ENCODE peak calls at places on chromosome 1, in nine cellular contexts. One of them, this sample, is unnamed.
A peak's percentile ranks its signal among the peaks of the same experiment; 100 is the strongest.

GRCh38 chr1:195097316-195097715 is 1510.9 kb downstream of the KCNT2 start:
- DNase-seq in fibroblast of the aortic adventitia: no peak
- DNase-seq in tibial artery: no peak
- DNase-seq in RWPE2: peak; percentile 67
- DNase-seq in cardiac fibroblast: no peak
- DNase-seq in transverse colon: no peak
- DNase-seq in lower lobe of right lung: no peak
- DNase-seq in fibroblast of lung: peak; percentile 18
- DNase-seq in IMR-90: no peak
- DNase-seq in this sample: no peak

GRCh38 chr1:212650228-212650627 is 41.7 kb downstream of the ATF3 start:
- DNase-seq in fibroblast of the aortic adventitia: no peak
- DNase-seq in tibial artery: no peak
- DNase-seq in RWPE2: no peak
- DNase-seq in cardiac fibroblast: no peak
- DNase-seq in transverse colon: no peak
- DNase-seq in lower lobe of right lung: no peak
- DNase-seq in fibroblast of lung: no peak
- DNase-seq in IMR-90: no peak
- DNase-seq in this sample: no peak

GRCh38 chr1:221644176-221644510 is 97.7 kb downstream of the DUSP10 start:
- DNase-seq in fibroblast of the aortic adventitia: no peak
- DNase-seq in tibial artery: no peak
- DNase-seq in RWPE2: no peak
- DNase-seq in cardiac fibroblast: no peak
- DNase-seq in transverse colon: no peak
- DNase-seq in lower lobe of right lung: no peak
- DNase-seq in fibroblast of lung: no peak
- DNase-seq in IMR-90: no peak
- DNase-seq in this sample: no peak

GRCh38 chr1:156838972-156839371 is 19.9 kb downstream of the INSRR start:
- DNase-seq in fibroblast of the aortic adventitia: peak; percentile 25
- DNase-seq in tibial artery: no peak
- DNase-seq in RWPE2: no peak
- DNase-seq in cardiac fibroblast: peak; percentile 24
- DNase-seq in transverse colon: no peak
- DNase-seq in lower lobe of right lung: no peak
- DNase-seq in fibroblast of lung: no peak
- DNase-seq in IMR-90: no peak
- DNase-seq in this sample: no peak

GRCh38 chr1:242140871-242141270 is 142.0 kb upstream of the MAP1LC3C start:
- DNase-seq in fibroblast of the aortic adventitia: no peak
- DNase-seq in tibial artery: no peak
- DNase-seq in RWPE2: no peak
- DNase-seq in cardiac fibroblast: no peak
- DNase-seq in transverse colon: no peak
- DNase-seq in lower lobe of right lung: no peak
- DNase-seq in fibroblast of lung: no peak
- DNase-seq in IMR-90: no peak
- DNase-seq in this sample: no peak

GRCh38 chr1:64624446-64624766 is 120.5 kb upstream of the RAVER2 start:
- DNase-seq in fibroblast of the aortic adventitia: peak; percentile 48
- DNase-seq in tibial artery: peak; percentile 25
- DNase-seq in RWPE2: no peak
- DNase-seq in cardiac fibroblast: peak; percentile 36
- DNase-seq in transverse colon: no peak
- DNase-seq in lower lobe of right lung: no peak
- DNase-seq in fibroblast of lung: peak; percentile 88
- DNase-seq in IMR-90: peak; percentile 57
- DNase-seq in this sample: peak; percentile 83

GRCh38 chr1:23466423-23466989 is 17.5 kb downstream of the ASAP3 start:
- DNase-seq in fibroblast of the aortic adventitia: no peak
- DNase-seq in tibial artery: no peak
- DNase-seq in RWPE2: no peak
- DNase-seq in cardiac fibroblast: no peak
- DNase-seq in transverse colon: no peak
- DNase-seq in lower lobe of right lung: no peak
- DNase-seq in fibroblast of lung: no peak
- DNase-seq in IMR-90: no peak
- DNase-seq in this sample: no peak

GRCh38 chr1:25082216-25082899 is 149.9 kb downstream of the SYF2 start:
- DNase-seq in fibroblast of the aortic adventitia: no peak
- DNase-seq in tibial artery: no peak
- DNase-seq in RWPE2: no peak
- DNase-seq in cardiac fibroblast: no peak
- DNase-seq in transverse colon: no peak
- DNase-seq in lower lobe of right lung: no peak
- DNase-seq in fibroblast of lung: peak; percentile 79
- DNase-seq in IMR-90: peak; percentile 39
- DNase-seq in this sample: no peak

GRCh38 chr1:146051452-146051852 is 29.9 kb upstream of the HJV start:
- DNase-seq in fibroblast of the aortic adventitia: no peak
- DNase-seq in tibial artery: no peak
- DNase-seq in RWPE2: no peak
- DNase-seq in cardiac fibroblast: no peak
- DNase-seq in transverse colon: no peak
- DNase-seq in lower lobe of right lung: no peak
- DNase-seq in fibroblast of lung: no peak
- DNase-seq in IMR-90: no peak
- DNase-seq in this sample: no peak

GRCh38 chr1:225739542-225740107 is 38.0 kb upstream of the SRP9 start:
- DNase-seq in fibroblast of the aortic adventitia: no peak
- DNase-seq in tibial artery: no peak
- DNase-seq in RWPE2: no peak
- DNase-seq in cardiac fibroblast: no peak
- DNase-seq in transverse colon: no peak
- DNase-seq in lower lobe of right lung: no peak
- DNase-seq in fibroblast of lung: no peak
- DNase-seq in IMR-90: no peak
- DNase-seq in this sample: no peak

GRCh38 chr1:228459091-228459993 is 27.8 kb upstream of the RNF187 start:
- DNase-seq in fibroblast of the aortic adventitia: peak; percentile 86
- DNase-seq in tibial artery: peak; percentile 65
- DNase-seq in RWPE2: no peak
- DNase-seq in cardiac fibroblast: peak; percentile 84
- DNase-seq in transverse colon: peak; percentile 58
- DNase-seq in lower lobe of right lung: no peak
- DNase-seq in fibroblast of lung: peak; percentile 75
- DNase-seq in IMR-90: peak; percentile 85
- DNase-seq in this sample: peak; percentile 83

GRCh38 chr1:182093781-182094180 is 32.3 kb upstream of the ZNF648 start:
- DNase-seq in fibroblast of the aortic adventitia: no peak
- DNase-seq in tibial artery: no peak
- DNase-seq in RWPE2: no peak
- DNase-seq in cardiac fibroblast: no peak
- DNase-seq in transverse colon: no peak
- DNase-seq in lower lobe of right lung: no peak
- DNase-seq in fibroblast of lung: no peak
- DNase-seq in IMR-90: no peak
- DNase-seq in this sample: no peak

GRCh38 chr1:230827081-230827681 is 41.1 kb downstream of the C1orf198 start:
- DNase-seq in fibroblast of the aortic adventitia: peak; percentile 49
- DNase-seq in tibial artery: peak; percentile 68
- DNase-seq in RWPE2: no peak
- DNase-seq in cardiac fibroblast: peak; percentile 60
- DNase-seq in transverse colon: no peak
- DNase-seq in lower lobe of right lung: no peak
- DNase-seq in fibroblast of lung: peak; percentile 82
- DNase-seq in IMR-90: peak; percentile 41
- DNase-seq in this sample: peak; percentile 26

GRCh38 chr1:168887381-168887780 is 158.4 kb upstream of the DPT start:
- DNase-seq in fibroblast of the aortic adventitia: no peak
- DNase-seq in tibial artery: no peak
- DNase-seq in RWPE2: no peak
- DNase-seq in cardiac fibroblast: no peak
- DNase-seq in transverse colon: no peak
- DNase-seq in lower lobe of right lung: no peak
- DNase-seq in fibroblast of lung: no peak
- DNase-seq in IMR-90: no peak
- DNase-seq in this sample: no peak

GRCh38 chr1:89799495-89799894 is 21.3 kb upstream of the LRRC8D start:
- DNase-seq in fibroblast of the aortic adventitia: no peak
- DNase-seq in tibial artery: no peak
- DNase-seq in RWPE2: no peak
- DNase-seq in cardiac fibroblast: no peak
- DNase-seq in transverse colon: no peak
- DNase-seq in lower lobe of right lung: no peak
- DNase-seq in fibroblast of lung: no peak
- DNase-seq in IMR-90: no peak
- DNase-seq in this sample: no peak

GRCh38 chr1:9231648-9232332 is 2.8 kb upstream of the H6PD start:
- DNase-seq in fibroblast of the aortic adventitia: peak; percentile 38
- DNase-seq in tibial artery: no peak
- DNase-seq in RWPE2: no peak
- DNase-seq in cardiac fibroblast: peak; percentile 30
- DNase-seq in transverse colon: no peak
- DNase-seq in lower lobe of right lung: no peak
- DNase-seq in fibroblast of lung: peak; percentile 59
- DNase-seq in IMR-90: peak; percentile 64
- DNase-seq in this sample: no peak

GRCh38 chr1:21293537-21294265 is 3.4 kb upstream of the ECE1 start:
- DNase-seq in fibroblast of the aortic adventitia: no peak
- DNase-seq in tibial artery: no peak
- DNase-seq in RWPE2: no peak
- DNase-seq in cardiac fibroblast: no peak
- DNase-seq in transverse colon: no peak
- DNase-seq in lower lobe of right lung: no peak
- DNase-seq in fibroblast of lung: no peak
- DNase-seq in IMR-90: no peak
- DNase-seq in this sample: no peak
- H3K4me3 ChIP-seq in fibroblast of the aortic adventitia: no peak overlapping the region
- H3K4me3 ChIP-seq in tibial artery: no peak overlapping the region
- H3K4me3 ChIP-seq in RWPE2: no peak overlapping the region
- H3K4me3 ChIP-seq in cardiac fibroblast: no peak overlapping the region
- H3K4me3 ChIP-seq in transverse colon: no peak overlapping the region
- H3K4me3 ChIP-seq in lower lobe of right lung: peak overlapping the region; percentile 31
- H3K4me3 ChIP-seq in fibroblast of lung: no peak overlapping the region
- H3K4me3 ChIP-seq in IMR-90: no peak overlapping the region
- H3K4me3 ChIP-seq in this sample: no peak overlapping the region

GRCh38 chr1:53715478-53715877 is 23.5 kb downstream of the GLIS1 start:
- DNase-seq in fibroblast of the aortic adventitia: no peak
- DNase-seq in tibial artery: no peak
- DNase-seq in RWPE2: no peak
- DNase-seq in cardiac fibroblast: peak; percentile 39
- DNase-seq in transverse colon: no peak
- DNase-seq in lower lobe of right lung: no peak
- DNase-seq in fibroblast of lung: no peak
- DNase-seq in IMR-90: peak; percentile 14
- DNase-seq in this sample: no peak
- TF ChIP-seq CTCF in fibroblast of the aortic adventitia: peak; percentile 58
- TF ChIP-seq CTCF in tibial artery: no peak
- TF ChIP-seq CTCF in RWPE2: peak; percentile 34
- TF ChIP-seq CTCF in cardiac fibroblast: peak; percentile 82
- TF ChIP-seq CTCF in transverse colon: no peak
- TF ChIP-seq CTCF in lower lobe of right lung: no peak
- TF ChIP-seq CTCF in fibroblast of lung: peak; percentile 18
- TF ChIP-seq CTCF in IMR-90: peak; percentile 55
- TF ChIP-seq CTCF in this sample: peak; percentile 45

GRCh38 chr1:46445773-46446256 is 43.8 kb upstream of the DMBX1 start:
- DNase-seq in fibroblast of the aortic adventitia: no peak
- DNase-seq in tibial artery: no peak
- DNase-seq in RWPE2: no peak
- DNase-seq in cardiac fibroblast: no peak
- DNase-seq in transverse colon: no peak
- DNase-seq in lower lobe of right lung: no peak
- DNase-seq in fibroblast of lung: no peak
- DNase-seq in IMR-90: no peak
- DNase-seq in this sample: no peak

GRCh38 chr1:46440478-46440877 is 46.4 kb downstream of the FAAH start:
- DNase-seq in fibroblast of the aortic adventitia: no peak
- DNase-seq in tibial artery: no peak
- DNase-seq in RWPE2: no peak
- DNase-seq in cardiac fibroblast: no peak
- DNase-seq in transverse colon: no peak
- DNase-seq in lower lobe of right lung: no peak
- DNase-seq in fibroblast of lung: no peak
- DNase-seq in IMR-90: no peak
- DNase-seq in this sample: no peak

GRCh38 chr1:46444466-46444865 is 45.2 kb upstream of the DMBX1 start:
- DNase-seq in fibroblast of the aortic adventitia: no peak
- DNase-seq in tibial artery: no peak
- DNase-seq in RWPE2: no peak
- DNase-seq in cardiac fibroblast: no peak
- DNase-seq in transverse colon: no peak
- DNase-seq in lower lobe of right lung: no peak
- DNase-seq in fibroblast of lung: no peak
- DNase-seq in IMR-90: no peak
- DNase-seq in this sample: no peak

GRCh38 chr1:46446646-46447498 is 42.8 kb upstream of the DMBX1 start:
- DNase-seq in fibroblast of the aortic adventitia: peak; percentile 68
- DNase-seq in tibial artery: peak; percentile 81
- DNase-seq in RWPE2: no peak
- DNase-seq in cardiac fibroblast: peak; percentile 78
- DNase-seq in transverse colon: peak; percentile 86
- DNase-seq in lower lobe of right lung: peak; percentile 85
- DNase-seq in fibroblast of lung: peak; percentile 47
- DNase-seq in IMR-90: peak; percentile 51
- DNase-seq in this sample: peak; percentile 62

DNA sequence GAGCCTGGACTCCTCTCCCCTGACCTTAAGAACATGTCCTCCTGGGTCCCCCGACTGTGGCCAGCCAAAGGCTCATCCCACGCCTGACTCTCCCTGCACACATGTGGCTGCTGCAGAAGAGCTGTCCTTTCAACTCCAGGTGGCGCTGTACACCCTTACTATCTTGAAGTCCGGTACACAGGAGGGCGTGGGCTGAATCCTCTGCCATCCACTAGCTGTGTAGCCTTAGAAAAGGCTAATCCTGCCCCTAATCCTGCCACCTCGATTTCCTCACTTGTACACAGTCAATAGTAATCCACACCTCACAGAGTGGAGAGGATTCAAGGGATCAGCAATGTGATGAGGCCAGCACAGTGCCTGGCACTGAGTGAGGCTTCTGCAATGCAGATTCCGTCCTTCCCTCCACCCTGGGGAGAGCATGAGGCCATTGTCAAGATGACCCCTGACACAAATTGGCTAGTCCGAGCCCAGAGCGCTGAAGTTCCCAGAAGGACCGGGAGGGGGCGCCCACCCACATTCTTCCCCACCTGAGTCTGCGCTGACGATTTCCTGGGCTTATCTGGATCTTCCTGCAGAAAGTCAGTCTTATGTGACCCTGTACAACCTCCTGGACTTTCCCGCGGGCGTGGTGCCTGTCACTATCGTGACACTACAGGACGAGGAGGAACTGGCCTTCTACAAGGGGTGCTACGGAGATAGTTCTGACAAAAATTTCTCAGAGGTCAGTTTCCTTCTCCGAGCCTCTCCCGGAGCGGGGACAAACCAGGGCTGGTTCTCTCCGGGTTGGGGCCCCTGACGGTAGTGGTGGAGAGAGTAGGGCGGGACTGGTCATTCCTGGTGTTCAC is 47.1 kb upstream of the DMBX1 start:
- DNase-seq in fibroblast of the aortic adventitia: peak; percentile 76
- DNase-seq in tibial artery: peak; percentile 64
- DNase-seq in RWPE2: no peak
- DNase-seq in cardiac fibroblast: peak; percentile 83
- DNase-seq in transverse colon: peak; percentile 85
- DNase-seq in lower lobe of right lung: peak; percentile 78
- DNase-seq in fibroblast of lung: peak; percentile 75
- DNase-seq in IMR-90: peak; percentile 69
- DNase-seq in this sample: peak; percentile 78
- H3K4me3 ChIP-seq in fibroblast of the aortic adventitia: peak overlapping the region; percentile 62
- H3K4me3 ChIP-seq in tibial artery: peak overlapping the region; percentile 26
- H3K4me3 ChIP-seq in RWPE2: no peak overlapping the region
- H3K4me3 ChIP-seq in cardiac fibroblast: peak overlapping the region; percentile 13
- H3K4me3 ChIP-seq in transverse colon: peak overlapping the region; percentile 19
- H3K4me3 ChIP-seq in lower lobe of right lung: peak overlapping the region; percentile 45
- H3K4me3 ChIP-seq in fibroblast of lung: peak overlapping the region; percentile 59
- H3K4me3 ChIP-seq in IMR-90: peak overlapping the region; percentile 20
- H3K4me3 ChIP-seq in this sample: peak overlapping the region; percentile 62

GRCh38 chr1:92599184-92599583 is 112.5 kb upstream of the GFI1 start:
- DNase-seq in fibroblast of the aortic adventitia: peak; percentile 65
- DNase-seq in tibial artery: no peak
- DNase-seq in RWPE2: no peak
- DNase-seq in cardiac fibroblast: peak; percentile 69
- DNase-seq in transverse colon: no peak
- DNase-seq in lower lobe of right lung: no peak
- DNase-seq in fibroblast of lung: peak; percentile 37
- DNase-seq in IMR-90: peak; percentile 51
- DNase-seq in this sample: peak; percentile 48
- TF ChIP-seq CTCF in fibroblast of the aortic adventitia: peak; percentile 44
- TF ChIP-seq CTCF in tibial artery: no peak
- TF ChIP-seq CTCF in RWPE2: peak; percentile 71
- TF ChIP-seq CTCF in cardiac fibroblast: peak; percentile 36
- TF ChIP-seq CTCF in transverse colon: peak; percentile 16
- TF ChIP-seq CTCF in lower lobe of right lung: peak; percentile 29
- TF ChIP-seq CTCF in fibroblast of lung: peak; percentile 10
- TF ChIP-seq CTCF in IMR-90: peak; percentile 52
- TF ChIP-seq CTCF in this sample: peak; percentile 53

This sample was measured in AG10803.